ENCODE peak calls at places on chromosomes 7 and 10, in nine cellular contexts. F is stimulated activated CD4-positive, alpha-beta T cell treated with anti-CD3 and anti-CD28 coated beads, Interleukin-4, amount 100 ng/mL, for 24 hours; R is DMS79; P is cardiac septum; J is stimulated activated CD8-positive, alpha-beta memory T cell treated with anti-CD3 and anti-CD28 coated beads, Interleukin-4, amount 100 ng/mL, for 48 hours; Z is CD14-positive monocyte; X is right atrium auricular region; H is nucleus accumbens; Y is non-pigmented ciliary epithelial cell. N is an unnamed sample.

GRCh38 chr7:100621554-100621953 is 9.2 kb downstream of the MOSPD3 start:
- DNase-seq in F (no peak), R (no peak), P (no peak), J (no peak), Z (no peak), X (no peak), H (no peak), Y (no peak), N (no peak)

GRCh38 chr10:78892383-78893191 is 176.2 kb upstream of the ZMIZ1 start:
- DNase-seq in F (no peak), R (peak), P (peak), J (no peak), Z (no peak), X (peak), H (no peak), Y (no peak), N (no peak)

GRCh38 chr10:110636932-110637557 is 7.1 kb upstream of the RBM20 start:
- DNase-seq in F (no peak), R (no peak), P (peak), J (no peak), Z (no peak), X (peak), H (no peak), Y (no peak), N (no peak)

GRCh38 chr10:62109532-62110293 is 158.9 kb downstream of the RTKN2 start:
- DNase-seq in F (no peak), R (no peak), P (no peak), J (no peak), Z (no peak), X (no peak), H (no peak), Y (no peak), N (no peak)

GRCh38 chr7:157012113-157012547 is 1.7 kb upstream of the MNX1 start:
- DNase-seq in F (no peak), R (no peak), P (no peak), J (no peak), Z (no peak), X (no peak), H (no peak), Y (no peak), N (no peak)

GRCh38 chr10:43739171-43739570 is 90.5 kb upstream of the ZNF32 start:
- DNase-seq in F (no peak), R (no peak), P (no peak), J (no peak), Z (no peak), X (no peak), H (no peak), Y (no peak), N (no peak)

GRCh38 chr7:24831240-24831639 is 74.0 kb upstream of the GSDME start:
- DNase-seq in F (no peak), R (no peak), P (no peak), J (no peak), Z (no peak), X (no peak), H (no peak), Y (no peak), N (no peak)

GRCh38 chr7:44970521-44971051 is 8.2 kb downstream of the MYO1G start:
- DNase-seq in F (no peak), R (no peak), P (peak), J (peak), Z (no peak), X (no peak), H (no peak), Y (no peak), N (no peak)

GRCh38 chr10:51077507-51077906 is 3.2 kb downstream of the PRKG1 start:
- DNase-seq in F (no peak), R (no peak), P (no peak), J (no peak), Z (no peak), X (no peak), H (no peak), Y (no peak), N (no peak)

GRCh38 chr10:47379445-47379785 is 4.7 kb downstream of the ZNF488 start:
- DNase-seq in F (no peak), R (no peak), P (no peak), J (peak), Z (no peak), X (peak), H (no peak), Y (no peak), N (no peak)

GRCh38 chr7:90749774-90750173 is 153.7 kb downstream of the CDK14 start:
- DNase-seq in F (no peak), R (no peak), P (no peak), J (no peak), Z (no peak), X (no peak), H (no peak), Y (no peak), N (peak)

GRCh38 chr7:129066290-129067131 is 11.6 kb upstream of the TNPO3 start:
- DNase-seq in F (no peak), R (no peak), P (no peak), J (no peak), Z (no peak), X (peak), H (no peak), Y (no peak), N (no peak)

GRCh38 chr7:137209151-137209822 is 134.2 kb downstream of the PTN start:
- DNase-seq in F (no peak), R (peak), P (no peak), J (no peak), Z (no peak), X (no peak), H (no peak), Y (no peak), N (no peak)

GRCh38 chr7:39948375-39948774 is 1.7 kb upstream of the CDK13 start:
- DNase-seq in F (no peak), R (no peak), P (no peak), J (peak), Z (no peak), X (no peak), H (no peak), Y (no peak), N (no peak)

GRCh38 chr10:101021692-101022251 is 9.2 kb downstream of the PDZD7 start:
- DNase-seq in F (no peak), R (no peak), P (no peak), J (no peak), Z (no peak), X (no peak), H (no peak), Y (no peak), N (no peak)

GRCh38 chr7:27155816-27156507 is 513 bp downstream of the HOXA7 start:
- DNase-seq in F (no peak), R (no peak), P (no peak), J (no peak), Z (peak), X (no peak), H (no peak), Y (no peak), N (no peak)

GRCh38 chr10:126252884-126253612 is 135.2 kb downstream of the ADAM12 start:
- DNase-seq in F (no peak), R (no peak), P (no peak), J (no peak), Z (no peak), X (peak), H (no peak), Y (peak), N (no peak)

GRCh38 chr10:30115391-30116253 is 56.2 kb upstream of the JCAD start:
- DNase-seq in F (no peak), R (no peak), P (no peak), J (no peak), Z (no peak), X (no peak), H (no peak), Y (no peak), N (no peak)

GRCh38 chr10:70540089-70540788 is 61.7 kb downstream of the PALD1 start:
- DNase-seq in F (peak), R (no peak), P (no peak), J (peak), Z (no peak), X (no peak), H (no peak), Y (no peak), N (no peak)

GRCh38 chr7:158836692-158837091 is 7.4 kb upstream of the ESYT2 start:
- DNase-seq in F (no peak), R (no peak), P (no peak), J (no peak), Z (no peak), X (no peak), H (no peak), Y (no peak), N (no peak)

GRCh38 chr10:97940534-97940933 is 89.9 kb downstream of the CRTAC1 start:
- DNase-seq in F (no peak), R (no peak), P (no peak), J (no peak), Z (no peak), X (no peak), H (no peak), Y (no peak), N (no peak)

GRCh38 chr7:47591655-47592572 is 10.0 kb upstream of the TNS3 start:
- DNase-seq in F (no peak), R (no peak), P (no peak), J (no peak), Z (no peak), X (no peak), H (no peak), Y (no peak), N (no peak)

GRCh38 chr10:58180633-58181032 is 87.1 kb downstream of the IPMK start:
- DNase-seq in F (no peak), R (no peak), P (no peak), J (no peak), Z (no peak), X (no peak), H (no peak), Y (no peak), N (peak)

GRCh38 chr7:133315332-133316040 is 62.6 kb downstream of the EXOC4 start:
- DNase-seq in F (no peak), R (no peak), P (no peak), J (no peak), Z (no peak), X (no peak), H (no peak), Y (peak), N (no peak)

GRCh38 chr7:11810043-11810625 is 21.9 kb downstream of the THSD7A start:
- DNase-seq in F (no peak), R (no peak), P (no peak), J (no peak), Z (no peak), X (no peak), H (no peak), Y (no peak), N (no peak)

GRCh38 chr7:81715984-81716588 is 53.8 kb downstream of the HGF start:
- DNase-seq in F (no peak), R (no peak), P (no peak), J (no peak), Z (no peak), X (no peak), H (no peak), Y (no peak), N (peak)

GRCh38 chr10:122630526-122630925 is 69.1 kb downstream of the C10orf120 start:
- DNase-seq in F (no peak), R (no peak), P (no peak), J (no peak), Z (no peak), X (no peak), H (no peak), Y (no peak), N (no peak)

GRCh38 chr7:77258014-77258413 is 58.4 kb upstream of the FGL2 start:
- DNase-seq in F (no peak), R (no peak), P (no peak), J (no peak), Z (no peak), X (no peak), H (no peak), Y (no peak), N (no peak)